ENCODE peak calls at places on chromosomes 5 and 9, in seven cellular contexts. One of them, this sample, is unnamed.
A peak's percentile ranks its signal among the peaks of the same experiment; 100 is the strongest.

GRCh38 chr5:105430516-105430915 is 1867.9 kb upstream of the NUDT12 start:
- DNase-seq in iris pigment epithelial cell: no peak
- DNase-seq in T-cell: no peak
- DNase-seq in NCI-H2029: no peak
- DNase-seq in GM04504: no peak
- DNase-seq in substantia nigra: no peak
- DNase-seq in activated CD4-positive, alpha-beta memory T cell treated with anti-CD3 and anti-CD28 coated beads for 36 hours: no peak
- DNase-seq in this sample: no peak

GRCh38 chr9:81849631-81850259 is 78.5 kb upstream of the SPATA31D4 start:
- DNase-seq in NCI-H2029: no peak
- DNase-seq in activated CD4-positive, alpha-beta memory T cell treated with anti-CD3 and anti-CD28 coated beads for 36 hours: no peak
- DNase-seq in iris pigment epithelial cell: peak; percentile 45
- DNase-seq in substantia nigra: no peak
- DNase-seq in GM04504: no peak
- DNase-seq in T-cell: no peak
- DNase-seq in this sample: no peak

GRCh38 chr5:63878788-63879187 is 83.5 kb downstream of the HTR1A start:
- DNase-seq in T-cell: no peak
- DNase-seq in iris pigment epithelial cell: no peak
- DNase-seq in substantia nigra: no peak
- DNase-seq in NCI-H2029: no peak
- DNase-seq in activated CD4-positive, alpha-beta memory T cell treated with anti-CD3 and anti-CD28 coated beads for 36 hours: no peak
- DNase-seq in GM04504: no peak
- DNase-seq in this sample: no peak

GRCh38 chr9:87370003-87370685 is 127.5 kb upstream of the DAPK1 start:
- DNase-seq in NCI-H2029: no peak
- DNase-seq in T-cell: no peak
- DNase-seq in substantia nigra: no peak
- DNase-seq in activated CD4-positive, alpha-beta memory T cell treated with anti-CD3 and anti-CD28 coated beads for 36 hours: no peak
- DNase-seq in GM04504: no peak
- DNase-seq in iris pigment epithelial cell: no peak
- DNase-seq in this sample: no peak

GRCh38 chr9:99430301-99430700 is 208.2 kb downstream of the SEC61B start:
- DNase-seq in iris pigment epithelial cell: peak; percentile 62
- DNase-seq in NCI-H2029: no peak
- DNase-seq in T-cell: no peak
- DNase-seq in GM04504: no peak
- DNase-seq in substantia nigra: no peak
- DNase-seq in activated CD4-positive, alpha-beta memory T cell treated with anti-CD3 and anti-CD28 coated beads for 36 hours: no peak
- DNase-seq in this sample: no peak

GRCh38 chr9:127057970-127058644 is 64.3 kb downstream of the ANGPTL2 start:
- DNase-seq in NCI-H2029: no peak
- DNase-seq in substantia nigra: peak; percentile 76
- DNase-seq in activated CD4-positive, alpha-beta memory T cell treated with anti-CD3 and anti-CD28 coated beads for 36 hours: no peak
- DNase-seq in T-cell: no peak
- DNase-seq in iris pigment epithelial cell: no peak
- DNase-seq in GM04504: no peak
- DNase-seq in this sample: no peak

GRCh38 chr5:113106821-113107220 is 130.2 kb downstream of the DCP2 start:
- DNase-seq in GM04504: no peak
- DNase-seq in iris pigment epithelial cell: no peak
- DNase-seq in activated CD4-positive, alpha-beta memory T cell treated with anti-CD3 and anti-CD28 coated beads for 36 hours: no peak
- DNase-seq in substantia nigra: no peak
- DNase-seq in NCI-H2029: no peak
- DNase-seq in T-cell: no peak
- DNase-seq in this sample: no peak

GRCh38 chr9:27414215-27414731 is 109.8 kb upstream of the IFNK start:
- DNase-seq in GM04504: no peak
- DNase-seq in iris pigment epithelial cell: no peak
- DNase-seq in T-cell: no peak
- DNase-seq in activated CD4-positive, alpha-beta memory T cell treated with anti-CD3 and anti-CD28 coated beads for 36 hours: no peak
- DNase-seq in NCI-H2029: no peak
- DNase-seq in substantia nigra: no peak
- DNase-seq in this sample: no peak

GRCh38 chr5:16609412-16609811 is 7.4 kb downstream of the RETREG1 start:
- DNase-seq in T-cell: no peak
- DNase-seq in iris pigment epithelial cell: no peak
- DNase-seq in activated CD4-positive, alpha-beta memory T cell treated with anti-CD3 and anti-CD28 coated beads for 36 hours: no peak
- DNase-seq in substantia nigra: no peak
- DNase-seq in GM04504: no peak
- DNase-seq in NCI-H2029: no peak
- DNase-seq in this sample: no peak

GRCh38 chr5:32225445-32225844 is 51.3 kb upstream of the GOLPH3 start:
- DNase-seq in iris pigment epithelial cell: peak; percentile 98
- DNase-seq in NCI-H2029: no peak
- DNase-seq in activated CD4-positive, alpha-beta memory T cell treated with anti-CD3 and anti-CD28 coated beads for 36 hours: no peak
- DNase-seq in substantia nigra: no peak
- DNase-seq in GM04504: peak; percentile 51
- DNase-seq in T-cell: no peak
- DNase-seq in this sample: peak; percentile 50

GRCh38 chr5:58466939-58467338 is 7.1 kb upstream of the PLK2 start:
- DNase-seq in substantia nigra: peak; percentile 3
- DNase-seq in iris pigment epithelial cell: peak; percentile 84
- DNase-seq in NCI-H2029: no peak
- DNase-seq in T-cell: no peak
- DNase-seq in activated CD4-positive, alpha-beta memory T cell treated with anti-CD3 and anti-CD28 coated beads for 36 hours: peak; percentile 41
- DNase-seq in GM04504: no peak
- DNase-seq in this sample: no peak

GRCh38 chr9:92119581-92119980 is 4.4 kb upstream of the SPTLC1 start:
- DNase-seq in iris pigment epithelial cell: no peak
- DNase-seq in substantia nigra: no peak
- DNase-seq in GM04504: no peak
- DNase-seq in NCI-H2029: no peak
- DNase-seq in T-cell: no peak
- DNase-seq in activated CD4-positive, alpha-beta memory T cell treated with anti-CD3 and anti-CD28 coated beads for 36 hours: no peak
- DNase-seq in this sample: no peak

This sample was measured in lung.